ENCODE peak calls at places on chromosomes 6 and 20, in nine cellular contexts. Z is PC-9, K is thyroid gland, Y is fibroblast of mammary gland, B is epithelial cell of esophagus, H is ovary, U is AG04449, O is SK-N-SH, S is choroid plexus epithelial cell. X is an unnamed sample.

GRCh38 chr20:51388227-51388626 is 154.3 kb downstream of the NFATC2 start:
- DNase-seq in Z (no peak), S (no peak), B (peak; percentile 73), K (no peak), U (no peak), Y (peak; percentile 46), H (no peak), O (no peak), X (peak; percentile 20)

GRCh38 chr20:43949741-43950618 is 35.3 kb downstream of the TOX2 start:
- DNase-seq in K (peak; percentile 18), Y (no peak), B (no peak), S (peak; percentile 68), Z (peak; percentile 59), O (peak; percentile 70), U (no peak), H (no peak), X (no peak)

GRCh38 chr6:139879823-139880356 is 505.4 kb upstream of the CITED2 start:
- DNase-seq in U (no peak), Z (no peak), H (no peak), Y (no peak), B (no peak), S (peak; percentile 65), K (no peak), O (no peak), X (no peak)

GRCh38 chr6:31739639-31740396 is at the start of gene MSH5:
- DNase-seq in K (peak; percentile 99), Z (peak; percentile 98), S (peak; percentile 99), B (peak; percentile 99), H (peak; percentile 98), Y (peak; percentile 98), U (peak; percentile 91), O (peak; percentile 95), X (peak; percentile 98)

GRCh38 chr6:111718990-111719389 is 113.3 kb upstream of the TRAF3IP2 start:
- DNase-seq in Z (no peak), U (no peak), H (no peak), K (no peak), S (no peak), Y (peak; percentile 48), B (no peak), O (no peak), X (peak; percentile 31)

GRCh38 chr20:23235173-23236027 is 115.2 kb upstream of the NXT1 start:
- DNase-seq in O (peak; percentile 44), Y (peak; percentile 74), S (peak; percentile 88), K (peak; percentile 77), Z (peak; percentile 43), H (peak; percentile 80), U (no peak), B (peak; percentile 74), X (peak; percentile 80)

GRCh38 chr6:24824142-24824755 is 25.5 kb upstream of the ARMH2 start:
- DNase-seq in H (no peak), S (peak; percentile 18), B (no peak), Y (peak; percentile 38), Z (no peak), K (no peak), U (no peak), O (no peak), X (no peak)

GRCh38 chr6:138692058-138692977 is 81.3 kb upstream of the CCDC28A start:
- DNase-seq in H (peak; percentile 57), K (peak; percentile 79), U (no peak), S (peak; percentile 65), O (peak; percentile 88), Y (peak; percentile 37), B (peak; percentile 56), Z (peak; percentile 63), X (peak; percentile 47)

GRCh38 chr6:40936810-40937209 is 102.2 kb downstream of the UNC5CL start:
- DNase-seq in K (no peak), Y (peak; percentile 79), S (peak; percentile 70), Z (peak; percentile 12), O (no peak), B (peak; percentile 94), U (peak; percentile 76), H (no peak), X (peak; percentile 65)

GRCh38 chr6:116229287-116229913 is 24.5 kb downstream of the TSPYL4 start:
- DNase-seq in K (peak; percentile 37), H (peak; percentile 93), Z (no peak), S (peak; percentile 97), U (peak; percentile 74), Y (peak; percentile 97), O (peak; percentile 84), B (peak; percentile 54), X (peak; percentile 96)

GRCh38 chr20:10651227-10651990 is 22.4 kb downstream of the JAG1 start:
- DNase-seq in B (no peak), Z (no peak), H (no peak), O (no peak), Y (peak; percentile 33), U (no peak), S (peak; percentile 82), K (no peak), X (no peak)

GRCh38 chr6:53828215-53828614 is 33.4 kb downstream of the LRRC1 start:
- DNase-seq in U (no peak), Y (no peak), Z (no peak), S (no peak), B (no peak), O (no peak), H (no peak), K (peak; percentile 20), X (no peak)

GRCh38 chr6:34243901-34244884 is 4.6 kb downstream of the SMIM29 start:
- DNase-seq in Y (peak; percentile 97), Z (peak; percentile 93), O (peak; percentile 53), B (peak; percentile 92), S (peak; percentile 92), K (peak; percentile 75), H (peak; percentile 83), U (no peak), X (peak; percentile 87)
- TF ChIP-seq CTCF in Y (peak; percentile 35), Z (peak; percentile 51), O (peak; percentile 55), B (peak; percentile 23), S (peak; percentile 61), K (no peak), H (no peak), U (peak; percentile 64), X (peak; percentile 54)

GRCh38 chr20:12925214-12925755 is 83.5 kb upstream of the SPTLC3 start:
- DNase-seq in K (peak; percentile 62), B (peak; percentile 85), O (peak; percentile 66), U (peak; percentile 52), H (peak; percentile 40), Z (peak; percentile 63), S (peak; percentile 95), Y (peak; percentile 85), X (peak; percentile 90)
- H3K4me3 ChIP-seq in K (no peak overlapping the region), B (no peak overlapping the region), O (peak overlapping the region; percentile 37), U (no peak overlapping the region), H (no peak overlapping the region), Z (no peak overlapping the region), S (no peak overlapping the region), Y (no peak overlapping the region), X (no peak overlapping the region)

GRCh38 chr6:168709991-168710390 is 269.0 kb downstream of the SMOC2 start:
- DNase-seq in O (no peak), H (no peak), U (no peak), S (no peak), B (no peak), Z (no peak), K (peak; percentile 17), Y (no peak), X (no peak)

GRCh38 chr6:168711049-168711640 is 270.2 kb downstream of the SMOC2 start:
- DNase-seq in S (peak; percentile 15), K (peak; percentile 16), U (no peak), B (no peak), O (peak; percentile 38), Z (no peak), Y (peak; percentile 5), H (no peak), X (peak; percentile 20)

GRCh38 chr6:168709034-168709433 is 268.1 kb downstream of the SMOC2 start:
- DNase-seq in K (no peak), B (no peak), O (no peak), Z (no peak), S (no peak), H (no peak), U (no peak), Y (no peak), X (no peak)

GRCh38 chr6:168711666-168712300 is 270.8 kb downstream of the SMOC2 start:
- DNase-seq in Y (no peak), B (no peak), H (no peak), O (no peak), K (no peak), U (no peak), Z (no peak), S (no peak), X (no peak)

GRCh38 chr6:168709440-168709839 is 268.5 kb downstream of the SMOC2 start:
- DNase-seq in Y (no peak), H (no peak), Z (no peak), K (no peak), O (no peak), S (no peak), B (no peak), U (no peak), X (no peak)
- TF ChIP-seq CTCF in Y (no peak), H (no peak), Z (no peak), K (no peak), O (no peak), S (no peak), B (no peak), U (no peak), X (no peak)

GRCh38 chr6:148274809-148275208 is 67.8 kb upstream of the SASH1 start:
- DNase-seq in S (no peak), K (no peak), H (no peak), O (no peak), Z (no peak), U (no peak), Y (no peak), B (no peak), X (no peak)

GRCh38 chr6:148272597-148272996 is 70.0 kb upstream of the SASH1 start:
- DNase-seq in S (peak; percentile 55), Y (peak; percentile 34), O (no peak), Z (no peak), H (no peak), U (no peak), B (no peak), K (no peak), X (peak; percentile 65)

GRCh38 chr6:148273962-148274752 is 68.5 kb upstream of the SASH1 start:
- DNase-seq in O (no peak), K (peak; percentile 64), H (no peak), Z (no peak), Y (peak; percentile 41), U (no peak), S (peak; percentile 44), B (peak; percentile 47), X (peak; percentile 45)

GRCh38 chr6:148269386-148269785 is 73.3 kb upstream of the SASH1 start:
- DNase-seq in B (no peak), S (no peak), K (no peak), Z (no peak), H (no peak), Y (no peak), U (no peak), O (no peak), X (no peak)

DNA sequence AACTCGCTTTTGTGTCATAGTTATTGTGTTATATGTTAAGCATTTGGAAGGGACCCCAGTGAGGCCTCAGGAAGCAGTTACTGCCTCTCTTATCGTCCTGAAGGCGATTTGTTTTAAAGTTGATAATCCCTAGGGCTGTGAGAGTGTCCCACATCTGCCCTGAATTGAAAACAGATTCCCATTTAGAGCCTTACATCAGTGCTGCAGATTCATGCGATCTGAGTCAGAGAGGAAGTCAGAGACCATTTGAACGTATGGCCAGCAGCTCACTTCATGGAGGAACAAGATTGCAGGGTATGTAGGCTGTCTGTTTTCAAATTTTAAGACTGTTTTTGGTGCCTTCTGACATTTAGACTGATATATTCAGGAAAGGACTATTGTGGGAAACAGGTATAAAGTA is 70.6 kb upstream of the SASH1 start:
- DNase-seq in H (no peak), B (peak; percentile 58), S (peak; percentile 90), K (no peak), Z (no peak), O (no peak), U (peak; percentile 94), Y (peak; percentile 98), X (peak; percentile 98)
- H3K4me3 ChIP-seq in H (peak overlapping the region; percentile 5), B (no peak overlapping the region), S (peak overlapping the region; percentile 53), K (no peak overlapping the region), Z (no peak overlapping the region), O (peak overlapping the region; percentile 85), U (peak overlapping the region; percentile 53), Y (peak overlapping the region; percentile 75), X (peak overlapping the region; percentile 68)